ENCODE peak calls at places on chromosomes 13 and 19, in eight cellular contexts. D, W, C, R, L, T, B and P are unnamed samples. For H3K9me3 and H3K36me3, the result is how much of the 10 kb centered on the place peaks cover.

GRCh38 chr13:98328511-98328910 is 151.4 kb upstream of the RNF113B start:
- DNase-seq in B (no peak), W (no peak), R (no peak), D (no peak), T (no peak), C (no peak), L (no peak), P (no peak)

GRCh38 chr19:39407644-39408391 is 1.2 kb downstream of the ZFP36 start:
- DNase-seq in L (no peak), W (peak), B (no peak), R (peak), T (no peak), D (peak), C (peak), P (peak)

GRCh38 chr13:113862766-113863510 is 938 bp downstream of the GAS6 start:
- DNase-seq in D (peak), T (peak), B (no peak), C (no peak), R (peak), L (no peak), W (peak), P (peak)

GRCh38 chr13:114132419-114133121 is at the start of gene RASA3:
- DNase-seq in C (peak), R (peak), D (peak), B (peak), W (peak), L (peak), T (peak), P (peak)

GRCh38 chr13:33312150-33312908 is 26.8 kb upstream of the STARD13 start:
- DNase-seq in R (no peak), D (no peak), C (no peak), W (no peak), T (no peak), L (no peak), B (peak), P (no peak)

GRCh38 chr13:30376426-30377311 is 45.6 kb upstream of the UBE2L5 start:
- DNase-seq in L (no peak), C (no peak), B (no peak), R (no peak), W (peak), T (no peak), D (peak), P (peak)

GRCh38 chr19:33724021-33724722 is 72.5 kb upstream of the KCTD15 start:
- DNase-seq in T (no peak), L (no peak), C (no peak), D (no peak), W (no peak), B (no peak), R (no peak), P (no peak)

GRCh38 chr13:111493468-111493867 is 173.0 kb downstream of the TEX29 start:
- DNase-seq in L (no peak), W (no peak), T (no peak), R (no peak), D (no peak), C (no peak), B (no peak), P (peak)

GRCh38 chr13:74203576-74203975 is 69.4 kb upstream of the KLF12 start:
- DNase-seq in W (no peak), B (peak), D (no peak), T (no peak), L (no peak), R (no peak), C (no peak), P (no peak)

GRCh38 chr13:108895220-108895704 is 265.9 kb downstream of the MYO16 start:
- DNase-seq in C (no peak), B (peak), W (peak), R (no peak), L (no peak), T (no peak), D (no peak), P (no peak)

GRCh38 chr19:50548191-50549058 is 19.8 kb downstream of the LRRC4B start:
- DNase-seq in W (no peak), T (no peak), R (no peak), D (no peak), B (no peak), L (no peak), C (no peak), P (no peak)

GRCh38 chr13:56457535-56458200 is 683.0 kb upstream of the PRR20A start:
- DNase-seq in L (no peak), C (no peak), T (no peak), B (no peak), W (no peak), D (no peak), R (no peak), P (no peak)

GRCh38 chr13:76379341-76380105 is 506.7 kb downstream of the KCTD12 start:
- DNase-seq in C (no peak), W (no peak), L (no peak), R (no peak), D (no peak), B (no peak), T (no peak), P (no peak)

GRCh38 chr13:109426690-109426990 is 359.7 kb downstream of the IRS2 start:
- DNase-seq in B (no peak), T (no peak), D (no peak), R (no peak), C (no peak), L (no peak), W (no peak), P (no peak)

GRCh38 chr19:27720155-27720554 is 1492.8 kb downstream of the UQCRFS1 start:
- DNase-seq in L (no peak), R (no peak), C (no peak), B (no peak), W (no peak), D (no peak), T (no peak), P (no peak)
- H3K9me3 ChIP-seq in L (half or more), R (under half), C (under half), B (under half), W (under half), D (under half), T (under half), P (half or more)

DNA sequence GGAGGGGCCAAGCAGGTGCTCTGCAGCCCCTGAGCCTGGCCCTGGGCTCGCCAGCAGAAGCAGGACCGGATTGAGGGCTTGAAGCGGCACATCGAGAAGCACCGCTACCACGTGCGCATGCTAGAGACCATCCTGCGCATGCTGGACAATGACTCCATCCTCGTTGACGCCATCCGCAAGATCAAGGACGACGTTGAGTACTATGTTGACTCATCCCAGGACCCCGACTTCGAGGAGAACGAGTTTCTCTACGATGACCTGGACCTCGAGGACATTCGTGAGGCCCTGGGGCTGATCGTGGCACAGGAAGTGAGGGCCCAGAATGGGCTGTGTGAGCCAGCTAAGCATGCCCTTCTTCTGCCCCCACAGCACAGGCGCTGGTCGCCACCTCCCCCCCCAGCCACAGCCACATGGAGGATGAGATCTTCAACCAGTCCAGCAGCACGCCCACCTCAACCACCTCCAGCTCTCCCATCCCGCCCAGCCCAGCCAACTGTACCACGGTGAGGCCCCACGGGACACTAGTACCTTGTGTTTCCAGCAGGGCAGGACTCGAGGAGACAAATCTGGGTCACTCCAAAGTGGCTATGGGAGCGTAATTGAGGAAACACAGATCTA is 8.1 kb downstream of the CNOT3 start:
- DNase-seq in W (no peak), C (no peak), T (no peak), B (no peak), D (no peak), L (no peak), R (no peak), P (no peak)
- H3K36me3 ChIP-seq in W (half or more), C (under half), T (half or more), B (half or more), D (half or more), L (half or more), R (half or more), P (half or more)

DNA sequence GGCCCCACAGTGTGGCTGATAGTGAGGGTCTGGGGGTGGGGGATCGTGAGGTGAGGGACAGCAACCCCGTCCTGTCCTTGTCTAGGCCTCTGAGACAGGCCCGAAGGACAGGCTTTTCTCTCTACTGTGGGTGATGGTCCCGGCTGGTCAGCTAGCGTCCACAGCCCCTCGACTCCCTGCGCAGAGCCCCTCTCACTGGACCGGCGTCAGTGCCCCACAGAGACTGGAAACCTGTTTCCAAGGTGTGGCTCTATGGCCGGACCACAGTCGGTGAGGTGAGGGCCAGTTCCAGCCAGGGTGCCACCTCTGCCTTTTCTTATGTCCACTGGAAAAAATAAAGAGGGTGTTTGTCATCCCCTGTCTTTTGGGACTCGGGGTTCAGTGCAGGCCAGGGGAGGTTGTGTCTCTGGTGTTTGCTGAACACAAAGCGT is 22.6 kb downstream of the ATP11A start:
- DNase-seq in D (no peak), T (no peak), B (no peak), C (peak), W (no peak), R (no peak), L (no peak), P (no peak)
- TF ChIP-seq POLR2A in D (no peak), T (no peak), B (no peak), C (no peak), W (no peak), R (no peak), L (no peak), P (no peak)

GRCh38 chr19:57641715-57642234 is 8.8 kb downstream of the ZNF211 start:
- DNase-seq in W (no peak), C (no peak), L (no peak), R (no peak), D (no peak), T (no peak), B (no peak), P (no peak)

GRCh38 chr19:57637379-57637778 is 4.4 kb downstream of the ZNF211 start:
- DNase-seq in B (no peak), W (no peak), D (no peak), L (no peak), T (no peak), C (no peak), R (no peak), P (no peak)

GRCh38 chr19:57643734-57644133 is 10.8 kb downstream of the ZNF211 start:
- DNase-seq in T (no peak), L (no peak), B (no peak), R (no peak), D (no peak), W (no peak), C (no peak), P (no peak)

GRCh38 chr19:57648336-57649003 is 15.5 kb downstream of the ZNF211 start:
- DNase-seq in C (no peak), B (no peak), R (no peak), W (no peak), T (no peak), L (no peak), D (peak), P (no peak)

GRCh38 chr19:57642396-57643046 is 9.6 kb downstream of the ZNF211 start:
- DNase-seq in B (no peak), T (no peak), L (no peak), R (no peak), C (no peak), W (no peak), D (peak), P (no peak)
- H3K9me3 ChIP-seq in B (under half), T (under half), L (under half), R (under half), C (half or more), W (under half), D (under half), P (half or more)

GRCh38 chr19:58261600-58261967 is 17.2 kb upstream of the ZNF8 start:
- DNase-seq in D (no peak), L (no peak), T (no peak), W (no peak), B (no peak), C (no peak), R (no peak), P (no peak)

GRCh38 chr19:58261968-58262921 is 16.5 kb upstream of the ZNF8 start:
- DNase-seq in W (no peak), C (no peak), D (no peak), L (no peak), B (no peak), R (no peak), T (no peak), P (no peak)

GRCh38 chr19:58265100-58265499 is 13.7 kb upstream of the ZNF8 start:
- DNase-seq in D (no peak), R (no peak), T (no peak), L (no peak), W (no peak), B (no peak), C (no peak), P (no peak)

GRCh38 chr19:58268344-58268743 is 10.4 kb upstream of the ZNF8 start:
- DNase-seq in R (no peak), T (no peak), D (no peak), W (no peak), L (no peak), C (no peak), B (no peak), P (no peak)

GRCh38 chr19:58262922-58263296 is 15.8 kb upstream of the ZNF8 start:
- DNase-seq in L (no peak), D (no peak), R (no peak), W (no peak), C (no peak), T (no peak), B (no peak), P (no peak)
- H3K36me3 ChIP-seq in L (half or more), D (under half), R (half or more), W (under half), C (under half), T (half or more), B (half or more), P (under half)

GRCh38 chr19:7230826-7231225 is 63.4 kb downstream of the INSR start:
- DNase-seq in B (no peak), T (no peak), C (peak), L (no peak), W (peak), R (peak), D (no peak), P (peak)

GRCh38 chr19:7238091-7238490 is 56.1 kb downstream of the INSR start:
- DNase-seq in L (no peak), B (no peak), R (no peak), W (no peak), C (no peak), T (no peak), D (no peak), P (no peak)

GRCh38 chr19:7236153-7236552 is 58.1 kb downstream of the INSR start:
- DNase-seq in C (no peak), D (no peak), R (no peak), B (no peak), L (no peak), W (no peak), T (no peak), P (no peak)
- TF ChIP-seq POLR2A in C (no peak), D (no peak), R (no peak), B (no peak), L (no peak), W (no peak), T (no peak), P (no peak)